ENCODE peak calls at places on chromosomes 1 and 21, in four cellular contexts. One of them, this sample, is unnamed.

GRCh38 chr1:112309499-112309898 is 86.5 kb upstream of the CTTNBP2NL start:
- DNase-seq in HL-60: no peak
- DNase-seq in mesendoderm: no peak
- DNase-seq in tibial artery: no peak
- DNase-seq in this sample: no peak

GRCh38 chr1:198838022-198838342 is 199.1 kb downstream of the PTPRC start:
- DNase-seq in HL-60: no peak
- DNase-seq in mesendoderm: no peak
- DNase-seq in tibial artery: no peak
- DNase-seq in this sample: no peak

GRCh38 chr1:32518976-32519375 is 20.3 kb upstream of the ZBTB8A start:
- DNase-seq in mesendoderm: no peak
- DNase-seq in HL-60: no peak
- DNase-seq in tibial artery: no peak
- DNase-seq in this sample: no peak

GRCh38 chr1:10616696-10617095 is 141.9 kb downstream of the PEX14 start:
- DNase-seq in HL-60: no peak
- DNase-seq in mesendoderm: no peak
- DNase-seq in tibial artery: no peak
- DNase-seq in this sample: no peak

GRCh38 chr1:98046031-98046641 is 125.3 kb upstream of the DPYD start:
- DNase-seq in mesendoderm: peak
- DNase-seq in tibial artery: no peak
- DNase-seq in HL-60: no peak
- DNase-seq in this sample: no peak

GRCh38 chr1:211741799-211742198 is 66.4 kb upstream of the NEK2 start:
- DNase-seq in mesendoderm: no peak
- DNase-seq in HL-60: no peak
- DNase-seq in tibial artery: no peak
- DNase-seq in this sample: no peak

GRCh38 chr1:27522860-27523665 is 33.1 kb upstream of the WASF2 start:
- DNase-seq in tibial artery: peak
- DNase-seq in HL-60: peak
- DNase-seq in mesendoderm: peak
- DNase-seq in this sample: no peak

GRCh38 chr1:111768023-111768422 is 12.3 kb downstream of the DDX20 start:
- DNase-seq in mesendoderm: no peak
- DNase-seq in tibial artery: no peak
- DNase-seq in HL-60: no peak
- DNase-seq in this sample: no peak

GRCh38 chr1:160062134-160062533 is 7.8 kb downstream of the KCNJ10 start:
- DNase-seq in tibial artery: no peak
- DNase-seq in mesendoderm: no peak
- DNase-seq in HL-60: no peak
- DNase-seq in this sample: no peak

GRCh38 chr1:85581138-85581801 is 709 bp downstream of the CCN1 start:
- DNase-seq in tibial artery: peak
- DNase-seq in HL-60: peak
- DNase-seq in mesendoderm: peak
- DNase-seq in this sample: peak

GRCh38 chr1:31390071-31390470 is 17.2 kb upstream of the FABP3 start:
- DNase-seq in mesendoderm: no peak
- DNase-seq in HL-60: no peak
- DNase-seq in tibial artery: no peak
- DNase-seq in this sample: no peak

GRCh38 chr21:32916522-32917099 is 109.1 kb upstream of the OLIG2 start:
- DNase-seq in mesendoderm: peak
- DNase-seq in HL-60: no peak
- DNase-seq in tibial artery: no peak
- DNase-seq in this sample: no peak

GRCh38 chr1:36482724-36483388 is at the start of gene CSF3R:
- DNase-seq in mesendoderm: no peak
- DNase-seq in HL-60: peak
- DNase-seq in tibial artery: no peak
- DNase-seq in this sample: no peak

GRCh38 chr1:39063191-39063590 is 37.0 kb downstream of the NDUFS5 start:
- DNase-seq in tibial artery: no peak
- DNase-seq in mesendoderm: no peak
- DNase-seq in HL-60: no peak
- DNase-seq in this sample: no peak

GRCh38 chr1:11904978-11905377 is 21.2 kb downstream of the KIAA2013 start:
- DNase-seq in mesendoderm: no peak
- DNase-seq in tibial artery: no peak
- DNase-seq in HL-60: no peak
- DNase-seq in this sample: no peak

GRCh38 chr1:173915596-173915995 is 1.5 kb downstream of the SERPINC1 start:
- DNase-seq in tibial artery: no peak
- DNase-seq in mesendoderm: no peak
- DNase-seq in HL-60: no peak
- DNase-seq in this sample: no peak

GRCh38 chr1:55854911-55855310 is 639.7 kb upstream of the USP24 start:
- DNase-seq in mesendoderm: no peak
- DNase-seq in tibial artery: no peak
- DNase-seq in HL-60: no peak
- DNase-seq in this sample: no peak

GRCh38 chr1:222104661-222105392 is 362.9 kb upstream of the DUSP10 start:
- DNase-seq in mesendoderm: no peak
- DNase-seq in tibial artery: no peak
- DNase-seq in HL-60: no peak
- DNase-seq in this sample: no peak

GRCh38 chr1:23444104-23444533 is 19.6 kb upstream of the TCEA3 start:
- DNase-seq in HL-60: no peak
- DNase-seq in mesendoderm: no peak
- DNase-seq in tibial artery: peak
- DNase-seq in this sample: peak

GRCh38 chr1:214281902-214282695 is 1.1 kb downstream of the SMYD2 start:
- DNase-seq in HL-60: peak
- DNase-seq in mesendoderm: no peak
- DNase-seq in tibial artery: no peak
- DNase-seq in this sample: peak

GRCh38 chr1:205286335-205286950 is 35.1 kb downstream of the NUAK2 start:
- DNase-seq in HL-60: peak
- DNase-seq in tibial artery: no peak
- DNase-seq in mesendoderm: no peak
- DNase-seq in this sample: no peak

GRCh38 chr1:117364240-117364639 is 3.0 kb upstream of the MAN1A2 start:
- DNase-seq in mesendoderm: no peak
- DNase-seq in HL-60: no peak
- DNase-seq in tibial artery: no peak
- DNase-seq in this sample: no peak

GRCh38 chr21:34008618-34009017 is 64.8 kb upstream of the MRPS6 start:
- DNase-seq in mesendoderm: no peak
- DNase-seq in tibial artery: no peak
- DNase-seq in HL-60: no peak
- DNase-seq in this sample: no peak

GRCh38 chr1:46184920-46185658 is 8.8 kb upstream of the P3R3URF start:
- DNase-seq in HL-60: no peak
- DNase-seq in tibial artery: no peak
- DNase-seq in mesendoderm: no peak
- DNase-seq in this sample: no peak

GRCh38 chr1:198496216-198497143 is 44.0 kb downstream of the ATP6V1G3 start:
- DNase-seq in mesendoderm: no peak
- DNase-seq in tibial artery: no peak
- DNase-seq in HL-60: no peak
- DNase-seq in this sample: no peak

GRCh38 chr1:240801445-240801844 is 189.5 kb upstream of the GREM2 start:
- DNase-seq in tibial artery: no peak
- DNase-seq in HL-60: no peak
- DNase-seq in mesendoderm: no peak
- DNase-seq in this sample: no peak

GRCh38 chr1:41902125-41902524 is 16.6 kb downstream of the HIVEP3 start:
- DNase-seq in mesendoderm: peak
- DNase-seq in HL-60: no peak
- DNase-seq in tibial artery: no peak
- DNase-seq in this sample: peak
- H3K27ac ChIP-seq in mesendoderm: peak
- H3K27ac ChIP-seq in HL-60: no peak
- H3K27ac ChIP-seq in tibial artery: no peak
- H3K27ac ChIP-seq in this sample: no peak

DNA sequence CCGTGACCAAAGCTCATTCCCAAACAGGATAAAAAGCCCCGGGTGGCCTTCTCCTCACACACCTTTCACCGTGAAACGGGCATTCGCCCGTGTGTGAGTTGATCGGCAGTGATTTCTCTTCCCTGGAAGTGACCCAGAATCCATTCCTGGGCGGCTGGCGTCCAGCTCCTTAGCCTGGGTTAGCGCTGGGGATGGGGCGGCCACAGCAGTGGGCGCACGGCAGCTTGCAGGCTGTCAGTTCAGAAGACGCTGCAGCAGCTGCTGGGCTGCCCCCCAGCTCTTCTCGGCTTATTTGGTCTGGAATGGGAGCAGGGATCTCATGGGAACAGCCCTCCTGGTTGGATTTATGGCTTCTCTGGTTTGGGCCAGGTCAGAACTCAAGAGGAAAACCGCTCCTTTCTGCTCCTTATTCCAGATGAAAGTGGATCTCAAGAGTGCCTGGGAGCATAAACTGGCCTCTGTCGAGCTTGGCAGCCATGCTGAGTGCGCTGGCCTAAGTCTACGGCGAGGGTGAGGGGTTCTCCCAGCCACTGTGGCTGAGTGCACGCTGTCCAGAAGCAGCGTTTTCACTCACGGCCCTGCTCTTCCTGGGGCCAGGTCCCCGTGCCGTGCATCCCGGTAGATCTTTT is 148.2 kb downstream of the PRDM16 start:
- DNase-seq in mesendoderm: no peak
- DNase-seq in HL-60: no peak
- DNase-seq in tibial artery: no peak
- DNase-seq in this sample: no peak
- H3K4me3 ChIP-seq in mesendoderm: no peak
- H3K4me3 ChIP-seq in HL-60: no peak
- H3K4me3 ChIP-seq in tibial artery: peak
- H3K4me3 ChIP-seq in this sample: no peak

DNA sequence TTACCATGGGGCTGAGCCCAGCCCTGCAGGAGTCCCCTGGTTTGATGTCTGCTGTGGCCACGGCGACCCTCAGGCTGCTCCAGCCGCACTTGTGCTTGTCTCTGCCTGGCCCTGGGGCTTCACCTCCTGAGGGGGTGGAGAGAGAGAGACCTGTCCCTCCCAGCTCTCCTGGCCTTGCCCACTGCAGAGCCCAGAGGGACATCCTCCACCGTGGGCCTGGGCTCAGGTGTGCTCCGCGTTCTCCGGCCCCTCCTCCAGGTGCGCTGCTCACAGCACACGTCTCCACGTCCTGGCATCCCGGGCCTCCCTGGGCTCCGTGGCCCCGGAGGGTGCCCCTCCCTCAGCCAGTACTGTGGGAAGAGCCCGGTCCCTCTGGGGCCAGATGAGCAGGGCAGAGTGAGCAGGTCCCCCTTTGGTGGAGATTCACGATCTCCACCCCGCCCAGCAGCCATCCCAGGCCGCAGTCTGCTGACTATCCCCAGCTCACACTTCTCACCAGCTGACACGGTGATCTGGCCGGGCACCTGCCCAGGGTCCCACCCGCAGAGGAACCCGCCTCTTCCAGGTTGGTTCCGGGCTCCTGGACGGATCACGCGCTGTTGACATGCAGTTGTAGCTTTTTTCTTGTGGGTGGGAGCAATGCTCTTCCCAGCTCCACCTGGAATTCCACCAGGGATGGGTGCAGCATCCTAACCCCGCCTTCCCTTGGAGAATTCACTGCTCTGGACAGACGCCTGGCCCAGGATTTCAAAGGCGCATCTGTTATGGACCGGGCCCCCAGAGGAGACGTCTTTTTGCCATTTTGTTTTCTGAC is 41.8 kb upstream of the POFUT2 start:
- DNase-seq in tibial artery: peak
- DNase-seq in mesendoderm: peak
- DNase-seq in HL-60: no peak
- DNase-seq in this sample: peak
- H3K27ac ChIP-seq in tibial artery: peak
- H3K27ac ChIP-seq in mesendoderm: peak
- H3K27ac ChIP-seq in HL-60: no peak
- H3K27ac ChIP-seq in this sample: no peak

GRCh38 chr1:34839526-34840305 is 19.8 kb downstream of the SMIM12 start:
- DNase-seq in tibial artery: no peak
- DNase-seq in HL-60: no peak
- DNase-seq in mesendoderm: no peak
- DNase-seq in this sample: no peak
- H3K4me3 ChIP-seq in tibial artery: no peak
- H3K4me3 ChIP-seq in HL-60: no peak
- H3K4me3 ChIP-seq in mesendoderm: no peak
- H3K4me3 ChIP-seq in this sample: no peak

GRCh38 chr21:45588086-45588825 is 46.0 kb upstream of the SLC19A1 start:
- DNase-seq in mesendoderm: no peak
- DNase-seq in tibial artery: peak
- DNase-seq in HL-60: no peak
- DNase-seq in this sample: no peak

GRCh38 chr21:45590726-45591618 is 48.7 kb upstream of the SLC19A1 start:
- DNase-seq in tibial artery: peak
- DNase-seq in mesendoderm: no peak
- DNase-seq in HL-60: peak
- DNase-seq in this sample: no peak

GRCh38 chr21:45590246-45590725 is 48.0 kb upstream of the SLC19A1 start:
- DNase-seq in HL-60: peak
- DNase-seq in mesendoderm: peak
- DNase-seq in tibial artery: peak
- DNase-seq in this sample: peak

GRCh38 chr21:45588861-45589491 is 46.7 kb upstream of the SLC19A1 start:
- DNase-seq in mesendoderm: no peak
- DNase-seq in HL-60: no peak
- DNase-seq in tibial artery: no peak
- DNase-seq in this sample: no peak

GRCh38 chr21:45589686-45590245 is 47.5 kb upstream of the SLC19A1 start:
- DNase-seq in tibial artery: no peak
- DNase-seq in HL-60: no peak
- DNase-seq in mesendoderm: no peak
- DNase-seq in this sample: no peak
- H3K27ac ChIP-seq in tibial artery: no peak
- H3K27ac ChIP-seq in HL-60: no peak
- H3K27ac ChIP-seq in mesendoderm: no peak
- H3K27ac ChIP-seq in this sample: no peak

DNA sequence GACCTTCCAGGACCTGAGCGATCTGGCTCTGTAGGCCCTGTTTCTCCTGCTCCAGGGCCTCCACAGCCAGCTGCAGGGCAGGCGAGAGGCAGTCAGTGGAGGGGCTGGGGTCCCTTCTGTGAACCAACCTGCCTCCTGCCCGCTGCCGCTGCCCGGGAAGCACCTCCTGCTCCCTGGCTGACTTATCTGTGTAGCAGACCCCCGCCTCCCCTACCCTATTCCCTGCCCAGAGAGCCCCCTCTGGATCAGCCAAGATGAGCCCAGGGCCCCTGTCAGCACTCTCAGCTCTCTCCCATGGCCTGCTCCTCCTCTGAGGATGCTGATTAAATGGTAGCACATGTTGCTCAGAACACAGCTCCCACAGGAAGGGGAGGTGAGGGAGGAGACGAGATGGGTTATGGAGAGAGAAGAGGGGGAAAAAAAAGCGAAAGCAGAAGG is 1.9 kb downstream of the NES start:
- DNase-seq in HL-60: no peak
- DNase-seq in mesendoderm: no peak
- DNase-seq in tibial artery: no peak
- DNase-seq in this sample: no peak
- H3K4me3 ChIP-seq in HL-60: no peak
- H3K4me3 ChIP-seq in mesendoderm: peak
- H3K4me3 ChIP-seq in tibial artery: peak
- H3K4me3 ChIP-seq in this sample: peak

This sample was measured in heart left ventricle.